ENCODE peak calls at places on chromosomes 13 and 19, in seven cellular contexts. One of them, this sample, is unnamed.

GRCh38 chr19:19137556-19138109 is 645 bp downstream of the TMEM161A start:
- DNase-seq in fibroblast of pulmonary artery: peak
- DNase-seq in PC-3: no peak
- DNase-seq in tibial artery: no peak
- DNase-seq in lower leg skin: no peak
- DNase-seq in dorsolateral prefrontal cortex: no peak
- DNase-seq in body of pancreas: no peak
- DNase-seq in this sample: no peak

GRCh38 chr19:51108066-51108804 is at the start of gene CTU1:
- DNase-seq in tibial artery: peak
- DNase-seq in PC-3: peak
- DNase-seq in lower leg skin: peak
- DNase-seq in fibroblast of pulmonary artery: peak
- DNase-seq in dorsolateral prefrontal cortex: peak
- DNase-seq in body of pancreas: peak
- DNase-seq in this sample: peak

GRCh38 chr13:110214637-110215036 is 92.3 kb downstream of the COL4A1 start:
- DNase-seq in PC-3: no peak
- DNase-seq in fibroblast of pulmonary artery: peak
- DNase-seq in tibial artery: no peak
- DNase-seq in dorsolateral prefrontal cortex: no peak
- DNase-seq in lower leg skin: no peak
- DNase-seq in body of pancreas: no peak
- DNase-seq in this sample: peak

GRCh38 chr13:77580748-77581147 is 45.2 kb downstream of the SCEL start:
- DNase-seq in dorsolateral prefrontal cortex: no peak
- DNase-seq in fibroblast of pulmonary artery: no peak
- DNase-seq in tibial artery: no peak
- DNase-seq in body of pancreas: no peak
- DNase-seq in lower leg skin: no peak
- DNase-seq in PC-3: no peak
- DNase-seq in this sample: no peak

GRCh38 chr13:60229708-60230272 is 66.1 kb upstream of the DIAPH3 start:
- DNase-seq in body of pancreas: no peak
- DNase-seq in tibial artery: no peak
- DNase-seq in dorsolateral prefrontal cortex: no peak
- DNase-seq in PC-3: no peak
- DNase-seq in fibroblast of pulmonary artery: no peak
- DNase-seq in lower leg skin: no peak
- DNase-seq in this sample: no peak

GRCh38 chr19:55467236-55468053 is 2.9 kb upstream of the C19orf85 start:
- DNase-seq in lower leg skin: no peak
- DNase-seq in body of pancreas: peak
- DNase-seq in tibial artery: peak
- DNase-seq in PC-3: peak
- DNase-seq in dorsolateral prefrontal cortex: peak
- DNase-seq in fibroblast of pulmonary artery: peak
- DNase-seq in this sample: no peak

GRCh38 chr13:95327190-95327589 is 25.9 kb upstream of the ABCC4 start:
- DNase-seq in PC-3: no peak
- DNase-seq in lower leg skin: no peak
- DNase-seq in fibroblast of pulmonary artery: no peak
- DNase-seq in body of pancreas: no peak
- DNase-seq in tibial artery: no peak
- DNase-seq in dorsolateral prefrontal cortex: no peak
- DNase-seq in this sample: no peak

GRCh38 chr19:58557253-58558065 is 952 bp downstream of the UBE2M start:
- DNase-seq in dorsolateral prefrontal cortex: no peak
- DNase-seq in body of pancreas: no peak
- DNase-seq in tibial artery: peak
- DNase-seq in PC-3: no peak
- DNase-seq in fibroblast of pulmonary artery: no peak
- DNase-seq in lower leg skin: peak
- DNase-seq in this sample: no peak

GRCh38 chr19:34962281-34962944 is 1.6 kb downstream of the ZNF792 start:
- DNase-seq in lower leg skin: peak
- DNase-seq in body of pancreas: peak
- DNase-seq in fibroblast of pulmonary artery: peak
- DNase-seq in dorsolateral prefrontal cortex: no peak
- DNase-seq in tibial artery: no peak
- DNase-seq in PC-3: peak
- DNase-seq in this sample: no peak

GRCh38 chr19:18290250-18291018 is 9.0 kb upstream of the JUND start:
- DNase-seq in fibroblast of pulmonary artery: peak
- DNase-seq in body of pancreas: no peak
- DNase-seq in lower leg skin: no peak
- DNase-seq in PC-3: no peak
- DNase-seq in dorsolateral prefrontal cortex: no peak
- DNase-seq in tibial artery: peak
- DNase-seq in this sample: no peak

GRCh38 chr13:109764474-109765292 is 21.7 kb downstream of the IRS2 start:
- DNase-seq in PC-3: no peak
- DNase-seq in lower leg skin: no peak
- DNase-seq in dorsolateral prefrontal cortex: no peak
- DNase-seq in body of pancreas: no peak
- DNase-seq in tibial artery: no peak
- DNase-seq in fibroblast of pulmonary artery: no peak
- DNase-seq in this sample: no peak

GRCh38 chr19:41957838-41958366 is 1.2 kb downstream of the RABAC1 start:
- DNase-seq in tibial artery: peak
- DNase-seq in body of pancreas: peak
- DNase-seq in dorsolateral prefrontal cortex: peak
- DNase-seq in PC-3: peak
- DNase-seq in lower leg skin: no peak
- DNase-seq in fibroblast of pulmonary artery: peak
- DNase-seq in this sample: peak

GRCh38 chr13:109670776-109671175 is 115.6 kb downstream of the IRS2 start:
- DNase-seq in fibroblast of pulmonary artery: no peak
- DNase-seq in lower leg skin: no peak
- DNase-seq in dorsolateral prefrontal cortex: no peak
- DNase-seq in PC-3: no peak
- DNase-seq in tibial artery: no peak
- DNase-seq in body of pancreas: no peak
- DNase-seq in this sample: no peak

GRCh38 chr13:99414048-99414995 is 87.0 kb upstream of the TM9SF2 start:
- DNase-seq in tibial artery: peak
- DNase-seq in dorsolateral prefrontal cortex: no peak
- DNase-seq in fibroblast of pulmonary artery: no peak
- DNase-seq in PC-3: no peak
- DNase-seq in body of pancreas: no peak
- DNase-seq in lower leg skin: peak
- DNase-seq in this sample: no peak

GRCh38 chr19:22832031-22832762 is at the start of gene ZNF723:
- DNase-seq in body of pancreas: no peak
- DNase-seq in tibial artery: no peak
- DNase-seq in PC-3: no peak
- DNase-seq in fibroblast of pulmonary artery: no peak
- DNase-seq in lower leg skin: peak
- DNase-seq in dorsolateral prefrontal cortex: no peak
- DNase-seq in this sample: no peak

GRCh38 chr19:18629166-18630088 is 7.4 kb upstream of the KLHL26 start:
- DNase-seq in fibroblast of pulmonary artery: peak
- DNase-seq in lower leg skin: peak
- DNase-seq in PC-3: no peak
- DNase-seq in body of pancreas: peak
- DNase-seq in tibial artery: peak
- DNase-seq in dorsolateral prefrontal cortex: no peak
- DNase-seq in this sample: no peak

GRCh38 chr19:49932731-49933131 is 3.4 kb upstream of the NUP62 start:
- DNase-seq in tibial artery: no peak
- DNase-seq in body of pancreas: no peak
- DNase-seq in fibroblast of pulmonary artery: no peak
- DNase-seq in lower leg skin: no peak
- DNase-seq in dorsolateral prefrontal cortex: no peak
- DNase-seq in PC-3: no peak
- DNase-seq in this sample: no peak

GRCh38 chr19:49930483-49931011 is 1.2 kb upstream of the NUP62 start:
- DNase-seq in fibroblast of pulmonary artery: peak
- DNase-seq in lower leg skin: no peak
- DNase-seq in dorsolateral prefrontal cortex: no peak
- DNase-seq in tibial artery: no peak
- DNase-seq in PC-3: peak
- DNase-seq in body of pancreas: no peak
- DNase-seq in this sample: no peak

GRCh38 chr19:49932041-49932451 is 2.7 kb upstream of the NUP62 start:
- DNase-seq in tibial artery: no peak
- DNase-seq in body of pancreas: no peak
- DNase-seq in dorsolateral prefrontal cortex: no peak
- DNase-seq in PC-3: peak
- DNase-seq in lower leg skin: no peak
- DNase-seq in fibroblast of pulmonary artery: no peak
- DNase-seq in this sample: no peak

GRCh38 chr19:49929611-49930482 is 543 bp upstream of the NUP62 start:
- DNase-seq in body of pancreas: peak
- DNase-seq in PC-3: peak
- DNase-seq in fibroblast of pulmonary artery: peak
- DNase-seq in lower leg skin: peak
- DNase-seq in tibial artery: peak
- DNase-seq in dorsolateral prefrontal cortex: peak
- DNase-seq in this sample: peak

DNA sequence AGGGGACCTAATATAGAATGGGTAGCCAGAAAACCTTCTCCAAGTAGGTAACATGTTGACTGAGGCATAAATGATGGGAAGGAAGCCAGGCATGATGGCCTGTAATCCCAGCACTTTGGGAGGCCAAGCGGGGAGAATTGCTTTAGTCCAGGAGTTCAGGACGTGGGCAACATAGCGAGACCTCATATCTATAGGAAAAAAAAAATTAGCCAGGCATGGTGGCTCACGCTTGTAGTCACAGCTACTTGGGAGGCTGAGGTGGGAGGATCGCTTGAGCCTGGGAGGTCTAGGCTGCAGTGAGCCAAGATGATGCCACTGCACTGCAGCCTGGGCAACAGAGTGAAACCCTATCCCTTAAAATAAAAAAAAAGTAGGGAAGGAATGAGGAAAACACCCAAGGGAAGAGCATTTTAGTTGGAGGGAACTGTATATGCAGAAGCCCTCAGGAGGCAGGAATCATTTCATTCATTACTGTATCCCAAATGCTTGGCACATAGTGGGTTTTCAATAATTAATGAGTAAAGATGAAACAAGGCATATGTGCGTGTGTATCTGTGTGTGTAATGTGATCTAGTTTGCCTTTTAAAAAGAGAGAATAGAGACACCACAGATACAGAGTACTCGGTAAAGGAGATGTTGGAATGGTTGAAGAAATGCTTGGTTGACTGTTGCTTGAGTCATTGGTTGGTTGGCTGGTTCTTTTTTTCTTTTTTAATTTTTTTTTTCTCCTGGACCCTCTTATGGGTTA is 2.2 kb upstream of the NUP62 start:
- DNase-seq in dorsolateral prefrontal cortex: no peak
- DNase-seq in fibroblast of pulmonary artery: no peak
- DNase-seq in body of pancreas: no peak
- DNase-seq in lower leg skin: no peak
- DNase-seq in tibial artery: no peak
- DNase-seq in PC-3: no peak
- DNase-seq in this sample: no peak
- H3K4me3 ChIP-seq in dorsolateral prefrontal cortex: no peak
- H3K4me3 ChIP-seq in fibroblast of pulmonary artery: no peak
- H3K4me3 ChIP-seq in body of pancreas: no peak
- H3K4me3 ChIP-seq in lower leg skin: no peak
- H3K4me3 ChIP-seq in tibial artery: no peak
- H3K4me3 ChIP-seq in PC-3: peak
- H3K4me3 ChIP-seq in this sample: no peak

GRCh38 chr13:37985281-37985680 is 115.7 kb upstream of the TRPC4 start:
- DNase-seq in PC-3: no peak
- DNase-seq in lower leg skin: no peak
- DNase-seq in dorsolateral prefrontal cortex: no peak
- DNase-seq in tibial artery: no peak
- DNase-seq in fibroblast of pulmonary artery: no peak
- DNase-seq in body of pancreas: no peak
- DNase-seq in this sample: no peak

GRCh38 chr13:37981932-37982331 is 112.4 kb upstream of the TRPC4 start:
- DNase-seq in lower leg skin: no peak
- DNase-seq in dorsolateral prefrontal cortex: no peak
- DNase-seq in PC-3: no peak
- DNase-seq in body of pancreas: no peak
- DNase-seq in tibial artery: no peak
- DNase-seq in fibroblast of pulmonary artery: no peak
- DNase-seq in this sample: no peak

GRCh38 chr13:37978680-37979079 is 109.1 kb upstream of the TRPC4 start:
- DNase-seq in lower leg skin: no peak
- DNase-seq in PC-3: no peak
- DNase-seq in body of pancreas: no peak
- DNase-seq in tibial artery: no peak
- DNase-seq in dorsolateral prefrontal cortex: no peak
- DNase-seq in fibroblast of pulmonary artery: no peak
- DNase-seq in this sample: no peak

GRCh38 chr13:37984357-37984756 is 114.8 kb upstream of the TRPC4 start:
- DNase-seq in lower leg skin: no peak
- DNase-seq in body of pancreas: no peak
- DNase-seq in dorsolateral prefrontal cortex: no peak
- DNase-seq in PC-3: no peak
- DNase-seq in fibroblast of pulmonary artery: no peak
- DNase-seq in tibial artery: no peak
- DNase-seq in this sample: no peak
- TF ChIP-seq CTCF in lower leg skin: no peak
- TF ChIP-seq CTCF in body of pancreas: no peak
- TF ChIP-seq CTCF in dorsolateral prefrontal cortex: no peak
- TF ChIP-seq CTCF in PC-3: no peak
- TF ChIP-seq CTCF in fibroblast of pulmonary artery: no peak
- TF ChIP-seq CTCF in tibial artery: no peak
- TF ChIP-seq CTCF in this sample: no peak

GRCh38 chr13:93225610-93226009 is 997 bp upstream of the GPC6 start:
- DNase-seq in dorsolateral prefrontal cortex: no peak
- DNase-seq in fibroblast of pulmonary artery: no peak
- DNase-seq in body of pancreas: no peak
- DNase-seq in tibial artery: no peak
- DNase-seq in PC-3: peak
- DNase-seq in lower leg skin: no peak
- DNase-seq in this sample: no peak
- H3K4me3 ChIP-seq in dorsolateral prefrontal cortex: no peak
- H3K4me3 ChIP-seq in fibroblast of pulmonary artery: peak
- H3K4me3 ChIP-seq in body of pancreas: no peak
- H3K4me3 ChIP-seq in tibial artery: peak
- H3K4me3 ChIP-seq in PC-3: peak
- H3K4me3 ChIP-seq in lower leg skin: no peak
- H3K4me3 ChIP-seq in this sample: no peak

GRCh38 chr13:41199526-41199925 is 5.2 kb upstream of the KBTBD7 start:
- DNase-seq in body of pancreas: no peak
- DNase-seq in fibroblast of pulmonary artery: no peak
- DNase-seq in tibial artery: no peak
- DNase-seq in PC-3: no peak
- DNase-seq in lower leg skin: no peak
- DNase-seq in dorsolateral prefrontal cortex: no peak
- DNase-seq in this sample: no peak

GRCh38 chr13:41193919-41194824 is at the start of gene KBTBD7:
- DNase-seq in body of pancreas: peak
- DNase-seq in tibial artery: peak
- DNase-seq in fibroblast of pulmonary artery: peak
- DNase-seq in PC-3: peak
- DNase-seq in dorsolateral prefrontal cortex: peak
- DNase-seq in lower leg skin: peak
- DNase-seq in this sample: peak

GRCh38 chr13:41199061-41199460 is 4.7 kb upstream of the KBTBD7 start:
- DNase-seq in fibroblast of pulmonary artery: no peak
- DNase-seq in tibial artery: no peak
- DNase-seq in dorsolateral prefrontal cortex: no peak
- DNase-seq in PC-3: no peak
- DNase-seq in lower leg skin: no peak
- DNase-seq in body of pancreas: no peak
- DNase-seq in this sample: no peak

GRCh38 chr13:41196011-41196410 is 1.6 kb upstream of the KBTBD7 start:
- DNase-seq in dorsolateral prefrontal cortex: no peak
- DNase-seq in PC-3: no peak
- DNase-seq in lower leg skin: no peak
- DNase-seq in fibroblast of pulmonary artery: no peak
- DNase-seq in body of pancreas: no peak
- DNase-seq in tibial artery: no peak
- DNase-seq in this sample: no peak

GRCh38 chr13:41196620-41197019 is 2.3 kb upstream of the KBTBD7 start:
- DNase-seq in fibroblast of pulmonary artery: peak
- DNase-seq in tibial artery: no peak
- DNase-seq in dorsolateral prefrontal cortex: no peak
- DNase-seq in lower leg skin: no peak
- DNase-seq in body of pancreas: no peak
- DNase-seq in PC-3: peak
- DNase-seq in this sample: no peak
- TF ChIP-seq CTCF in fibroblast of pulmonary artery: peak
- TF ChIP-seq CTCF in tibial artery: no peak
- TF ChIP-seq CTCF in dorsolateral prefrontal cortex: no peak
- TF ChIP-seq CTCF in lower leg skin: no peak
- TF ChIP-seq CTCF in body of pancreas: no peak
- TF ChIP-seq CTCF in PC-3: peak
- TF ChIP-seq CTCF in this sample: peak

This sample was measured in AG09309.